ENCODE peak calls at places on chromosomes 7 and 10, in nine cellular contexts. F, B, L, X, T, G, E, V and K are unnamed samples.

GRCh38 chr7:82789883-82790609 is 346.5 kb upstream of the CACNA2D1 start:
- DNase-seq in F (no peak), B (no peak), L (no peak), X (no peak), T (no peak), G (no peak), E (peak), V (no peak), K (no peak)

GRCh38 chr10:75379234-75379724 is 22.3 kb downstream of the ZNF503 start:
- DNase-seq in F (no peak), B (no peak), L (no peak), X (no peak), T (no peak), G (no peak), E (no peak), V (no peak), K (no peak)

GRCh38 chr7:2729893-2730716 is 42.1 kb downstream of the AMZ1 start:
- DNase-seq in F (no peak), B (peak), L (peak), X (no peak), T (no peak), G (no peak), E (peak), V (peak), K (peak)

GRCh38 chr7:32069251-32069650 is 956 bp downstream of the PDE1C start:
- DNase-seq in F (no peak), B (no peak), L (no peak), X (no peak), T (no peak), G (no peak), E (no peak), V (no peak), K (no peak)

GRCh38 chr7:66344166-66344565 is 139.0 kb downstream of the TPST1 start:
- DNase-seq in F (no peak), B (no peak), L (no peak), X (no peak), T (peak), G (no peak), E (peak), V (no peak), K (no peak)

GRCh38 chr10:70403483-70404035 is 386 bp upstream of the EIF4EBP2 start:
- DNase-seq in F (no peak), B (no peak), L (no peak), X (no peak), T (no peak), G (no peak), E (no peak), V (no peak), K (no peak)

GRCh38 chr10:26556756-26557640 is 118.9 kb downstream of the APBB1IP start:
- DNase-seq in F (no peak), B (no peak), L (no peak), X (no peak), T (peak), G (no peak), E (no peak), V (no peak), K (no peak)

GRCh38 chr10:116026315-116026714 is 246.7 kb downstream of the GFRA1 start:
- DNase-seq in F (no peak), B (no peak), L (no peak), X (no peak), T (no peak), G (no peak), E (no peak), V (no peak), K (no peak)

GRCh38 chr7:84195295-84196006 is 862 bp upstream of the SEMA3A start:
- DNase-seq in F (no peak), B (no peak), L (no peak), X (no peak), T (peak), G (no peak), E (no peak), V (no peak), K (no peak)
- H3K4me3 ChIP-seq in F (peak), B (peak), L (peak), X (peak), T (peak), G (peak), E (peak), V (peak), K (peak)

GRCh38 chr7:1587738-1588137 is 17.9 kb upstream of the PSMG3 start:
- DNase-seq in F (no peak), B (no peak), L (no peak), X (no peak), T (no peak), G (no peak), E (no peak), V (no peak), K (no peak)

GRCh38 chr7:1586827-1587705 is 17.2 kb upstream of the PSMG3 start:
- DNase-seq in F (no peak), B (no peak), L (no peak), X (no peak), T (no peak), G (no peak), E (no peak), V (no peak), K (peak)

GRCh38 chr7:1585142-1585981 is 15.5 kb upstream of the PSMG3 start:
- DNase-seq in F (no peak), B (no peak), L (no peak), X (no peak), T (no peak), G (no peak), E (no peak), V (no peak), K (no peak)

GRCh38 chr7:1584700-1585099 is 14.9 kb upstream of the PSMG3 start:
- DNase-seq in F (no peak), B (no peak), L (peak), X (no peak), T (no peak), G (no peak), E (no peak), V (no peak), K (no peak)

DNA sequence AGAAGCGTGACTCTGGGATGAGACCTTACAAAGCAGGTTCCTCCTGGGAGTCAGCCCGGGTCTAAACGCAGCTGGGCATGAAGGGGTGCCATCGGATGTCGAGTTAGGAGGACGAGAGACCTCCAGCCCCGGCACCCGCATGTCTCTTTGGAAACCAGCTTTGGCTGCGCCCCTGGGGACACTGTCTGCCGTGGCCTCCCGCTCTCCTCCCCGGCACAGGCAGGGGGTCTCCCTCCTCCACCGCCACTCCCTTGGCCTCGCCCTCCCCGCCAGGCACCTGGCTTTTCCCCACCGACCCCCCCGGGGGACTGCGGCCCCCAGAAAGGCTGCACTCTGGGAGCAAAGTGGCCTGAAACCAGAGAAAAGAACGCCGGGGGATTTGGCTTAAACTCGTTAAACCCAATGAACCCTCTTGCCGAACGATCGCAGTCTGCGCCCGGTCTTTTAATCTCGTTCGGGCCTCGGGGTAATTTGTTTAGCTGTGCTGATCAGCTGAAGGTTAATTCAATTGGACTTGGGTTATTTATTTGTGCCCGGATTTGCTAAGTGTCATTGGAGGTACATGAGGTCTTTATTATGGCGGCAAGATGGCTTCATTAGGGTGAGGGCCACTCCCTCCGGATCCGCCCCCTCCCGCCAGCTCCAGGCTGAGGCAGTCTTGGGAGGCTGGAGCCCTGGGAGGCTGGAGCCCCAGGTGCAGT is 16.4 kb upstream of the PSMG3 start:
- DNase-seq in F (no peak), B (no peak), L (no peak), X (no peak), T (no peak), G (no peak), E (no peak), V (no peak), K (no peak)
- H3K4me3 ChIP-seq in F (no peak), B (no peak), L (no peak), X (no peak), T (no peak), G (no peak), E (no peak), V (no peak), K (no peak)

GRCh38 chr10:92699193-92699517 is 9.4 kb downstream of the HHEX start:
- DNase-seq in F (no peak), B (no peak), L (no peak), X (no peak), T (no peak), G (no peak), E (no peak), V (no peak), K (no peak)
- H3K4me3 ChIP-seq in F (no peak), B (peak), L (peak), X (peak), T (peak), G (peak), E (peak), V (peak), K (no peak)

DNA sequence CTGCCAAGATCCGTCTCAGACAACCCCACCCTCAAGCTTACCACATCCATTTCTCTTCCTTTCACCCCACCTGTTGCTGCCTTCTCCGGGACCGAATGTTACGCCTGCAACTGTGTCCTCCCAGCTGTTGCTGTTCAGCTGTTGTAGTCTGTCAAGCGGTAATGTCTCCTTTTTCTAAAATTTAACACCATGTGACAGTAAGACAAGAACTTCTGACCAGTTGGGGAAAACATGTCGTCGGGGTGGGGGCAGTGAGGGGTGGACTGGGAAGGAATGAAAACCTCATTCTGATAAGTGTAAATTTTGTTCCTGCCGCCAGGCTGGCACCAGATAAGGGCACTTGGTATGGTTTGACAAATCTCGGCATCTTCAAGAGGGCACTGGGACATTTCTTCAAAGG is 5.2 kb upstream of the CELF2 start:
- DNase-seq in F (peak), B (peak), L (no peak), X (no peak), T (no peak), G (no peak), E (peak), V (no peak), K (no peak)
- H3K4me3 ChIP-seq in F (no peak), B (peak), L (no peak), X (no peak), T (no peak), G (no peak), E (no peak), V (no peak), K (no peak)